ENCODE peak calls at places on chromosomes 3 and 15, in four cellular contexts. T is dorsolateral prefrontal cortex, V is prostate gland, E is heart right ventricle. G is an unnamed sample.

GRCh38 chr3:26460975-26461374 is 161.6 kb upstream of the LRRC3B start:
- DNase-seq in E (no peak), T (peak), V (no peak), G (no peak)

GRCh38 chr3:129184396-129184656 is 630 bp upstream of the CNBP start:
- DNase-seq in T (no peak), V (no peak), E (no peak), G (no peak)

GRCh38 chr3:157572559-157573270 is 69.5 kb upstream of the VEPH1 start:
- DNase-seq in E (no peak), V (peak), T (no peak), G (no peak)

GRCh38 chr15:69225355-69226027 is 65.1 kb downstream of the GLCE start:
- DNase-seq in V (no peak), E (no peak), T (no peak), G (no peak)

GRCh38 chr3:4827767-4828166 is 151.5 kb upstream of the BHLHE40 start:
- DNase-seq in E (no peak), V (no peak), T (no peak), G (no peak)

GRCh38 chr3:191051037-191051436 is 148.0 kb upstream of the OSTN start:
- DNase-seq in E (no peak), T (no peak), V (no peak), G (no peak)

GRCh38 chr15:45921376-45921775 is 286.5 kb downstream of the SQOR start:
- DNase-seq in T (no peak), V (peak), E (no peak), G (no peak)

GRCh38 chr15:31338318-31338878 is 11.8 kb downstream of the KLF13 start:
- DNase-seq in V (no peak), E (peak), T (no peak), G (peak)

GRCh38 chr15:98620020-98620419 is 28.3 kb upstream of the IGF1R start:
- DNase-seq in E (no peak), V (no peak), T (no peak), G (no peak)

GRCh38 chr3:49422379-49423248 is at the start of gene AMT:
- DNase-seq in V (no peak), E (peak), T (peak), G (peak)

GRCh38 chr3:23800731-23801130 is 5.0 kb upstream of the UBE2E1 start:
- DNase-seq in T (no peak), E (no peak), V (no peak), G (no peak)

GRCh38 chr3:132554437-132554836 is 42.6 kb upstream of the ACKR4 start:
- DNase-seq in E (no peak), T (no peak), V (no peak), G (peak)

GRCh38 chr3:147730311-147730710 is 321.1 kb downstream of the ZIC1 start:
- DNase-seq in V (no peak), T (no peak), E (no peak), G (no peak)

GRCh38 chr3:182941719-182942118 is 38.6 kb downstream of the DCUN1D1 start:
- DNase-seq in V (no peak), E (no peak), T (no peak), G (no peak)

GRCh38 chr3:38730281-38730680 is 80.8 kb upstream of the SCN5A start:
- DNase-seq in V (no peak), E (no peak), T (no peak), G (no peak)

GRCh38 chr15:90774731-90775521 is 57.8 kb downstream of the BLM start:
- DNase-seq in T (no peak), E (no peak), V (no peak), G (no peak)

GRCh38 chr15:33201376-33202189 is 7.1 kb upstream of the FMN1 start:
- DNase-seq in T (no peak), V (no peak), E (no peak), G (peak)

GRCh38 chr3:171334465-171334811 is 125.8 kb downstream of the TNIK start:
- DNase-seq in T (peak), E (peak), V (no peak), G (peak)

GRCh38 chr3:145133281-145133680 is 1027.7 kb downstream of the PLOD2 start:
- DNase-seq in T (no peak), V (no peak), E (no peak), G (no peak)

GRCh38 chr3:72144773-72145505 is 360.0 kb upstream of the PROK2 start:
- DNase-seq in V (no peak), E (peak), T (no peak), G (peak)

GRCh38 chr15:64010719-64011118 is 35.6 kb downstream of the DAPK2 start:
- DNase-seq in T (no peak), V (no peak), E (peak), G (no peak)

GRCh38 chr3:71150293-71150954 is 433.1 kb downstream of the FOXP1 start:
- DNase-seq in V (no peak), E (no peak), T (no peak), G (no peak)

GRCh38 chr3:123025642-123026521 is 1.7 kb downstream of the SEMA5B start:
- DNase-seq in T (peak), V (no peak), E (peak), G (no peak)

GRCh38 chr15:100234158-100235029 is 107.4 kb downstream of the ADAMTS17 start:
- DNase-seq in T (no peak), V (no peak), E (peak), G (no peak)

GRCh38 chr15:28265334-28266019 is 56.5 kb downstream of the HERC2 start:
- DNase-seq in E (no peak), T (no peak), V (no peak), G (no peak)

GRCh38 chr3:128994173-128994512 is 267 bp upstream of the CFAP92 start:
- DNase-seq in E (no peak), T (no peak), V (no peak), G (no peak)

GRCh38 chr3:174333640-174334039 is 525.5 kb upstream of the NAALADL2 start:
- DNase-seq in V (peak), E (no peak), T (no peak), G (no peak)

GRCh38 chr15:63110428-63111026 is 11.1 kb upstream of the LACTB start:
- DNase-seq in E (no peak), V (no peak), T (no peak), G (no peak)

GRCh38 chr15:96330450-96331140 is at the start of gene NR2F2:
- DNase-seq in E (peak), T (peak), V (peak), G (peak)

GRCh38 chr3:194730369-194730768 is 44.7 kb downstream of the FAM43A start:
- DNase-seq in V (peak), E (no peak), T (peak), G (no peak)

GRCh38 chr3:188948658-188949400 is 222.9 kb upstream of the TPRG1 start:
- DNase-seq in T (no peak), V (peak), E (no peak), G (no peak)

DNA sequence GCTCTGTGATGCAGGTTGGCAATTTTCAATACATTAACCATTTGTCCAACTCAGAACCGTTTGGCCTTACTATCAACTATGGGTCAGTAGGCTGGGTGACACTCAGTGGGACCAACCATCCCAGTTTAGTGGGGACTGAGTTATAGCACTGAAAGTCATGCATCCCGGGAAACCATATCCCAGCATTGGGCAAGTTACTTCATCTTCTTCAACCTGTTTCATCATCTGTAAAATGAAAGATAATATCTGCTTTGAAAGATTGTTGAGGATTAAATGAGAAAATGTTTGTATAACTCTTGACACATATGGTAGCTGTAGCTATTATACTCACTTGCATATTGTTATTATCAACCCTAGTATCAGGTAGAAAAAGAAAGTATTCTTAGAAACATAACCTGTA is 11.9 kb downstream of the RAB27A start:
- DNase-seq in V (no peak), E (no peak), T (no peak), G (no peak)
- H3K4me3 ChIP-seq in V (no peak), E (no peak), T (no peak), G (no peak)

DNA sequence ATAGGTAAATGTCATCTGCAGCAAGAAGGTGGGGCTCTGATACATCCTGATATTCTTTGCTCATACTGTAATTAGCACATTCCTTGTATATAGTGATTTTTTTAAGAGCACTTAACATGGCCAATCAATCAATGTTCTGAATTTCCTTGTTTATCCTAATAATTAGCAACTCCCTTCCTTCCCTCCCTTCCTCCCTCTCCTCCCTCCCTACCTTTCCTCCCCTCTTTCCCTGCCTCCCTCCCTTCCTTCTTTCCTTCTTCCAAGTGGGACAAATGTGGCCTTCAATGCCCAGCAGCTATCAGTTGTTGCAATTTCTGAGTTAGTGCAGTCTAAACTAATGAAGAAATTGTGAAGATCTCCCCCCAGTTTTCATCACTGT is 85.9 kb upstream of the LIMD1 start:
- DNase-seq in T (no peak), V (no peak), E (no peak), G (no peak)
- H3K27ac ChIP-seq in T (peak), V (no peak), E (peak), G (no peak)

GRCh38 chr15:40240619-40241304 is 1.9 kb downstream of the PAK6 start:
- DNase-seq in T (no peak), V (peak), E (no peak), G (no peak)

GRCh38 chr15:40239671-40240618 is 1.1 kb downstream of the PAK6 start:
- DNase-seq in T (peak), V (no peak), E (no peak), G (no peak)

GRCh38 chr15:40238481-40238926 is 359 bp upstream of the PAK6 start:
- DNase-seq in T (no peak), V (no peak), E (no peak), G (no peak)

GRCh38 chr15:40241305-40242215 is 2.7 kb downstream of the PAK6 start:
- DNase-seq in V (no peak), T (no peak), E (no peak), G (no peak)

GRCh38 chr15:40238927-40239591 is at the start of gene PAK6:
- DNase-seq in E (no peak), T (peak), V (peak), G (peak)
- H3K4me3 ChIP-seq in E (peak), T (peak), V (peak), G (no peak)

GRCh38 chr3:186283096-186283495 is 78.9 kb downstream of the DGKG start:
- DNase-seq in E (no peak), V (no peak), T (no peak), G (no peak)
- H3K27ac ChIP-seq in E (no peak), V (no peak), T (no peak), G (no peak)

GRCh38 chr15:75799190-75799589 is 44.1 kb upstream of the UBE2Q2 start:
- DNase-seq in T (no peak), V (no peak), E (no peak), G (no peak)

GRCh38 chr15:75796321-75796720 is 46.9 kb upstream of the UBE2Q2 start:
- DNase-seq in V (no peak), T (no peak), E (no peak), G (no peak)

DNA sequence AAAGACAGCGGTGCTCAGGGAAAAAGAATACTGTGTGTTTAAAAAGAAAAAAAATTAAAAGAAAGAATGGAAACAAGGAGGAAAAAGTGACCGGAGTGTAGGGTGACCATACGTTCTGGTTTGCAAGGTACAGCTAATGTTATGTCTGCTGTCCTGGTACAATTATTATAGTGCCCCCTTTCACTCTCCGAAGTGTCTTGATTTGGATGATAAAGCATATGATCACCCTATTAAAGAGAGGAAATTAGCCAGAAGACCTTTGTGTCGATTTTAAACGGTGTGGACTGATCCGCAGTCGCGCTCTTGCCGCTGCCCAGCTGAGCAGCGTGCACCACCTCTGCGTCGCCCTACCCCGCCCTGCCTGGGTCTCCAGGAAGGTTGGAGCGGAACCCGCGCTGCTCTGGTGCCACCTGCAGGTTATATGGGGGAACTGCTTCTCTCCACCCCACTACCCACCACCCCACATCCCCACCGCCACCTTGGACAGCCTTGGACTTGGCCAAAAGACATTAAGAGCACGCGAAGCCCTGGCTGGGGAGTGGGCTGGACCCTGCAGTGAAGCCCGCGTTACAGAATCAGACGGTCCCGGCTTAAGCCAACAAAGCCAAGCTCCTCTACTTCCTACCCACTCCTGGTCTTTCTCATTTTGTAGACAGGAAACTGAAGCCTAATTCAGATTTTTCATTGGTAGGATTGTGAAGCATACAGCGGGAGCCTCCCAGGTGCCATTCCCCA is 41.2 kb upstream of the UBE2Q2 start:
- DNase-seq in E (peak), T (peak), V (peak), G (peak)
- H3K4me3 ChIP-seq in E (peak), T (peak), V (no peak), G (no peak)

GRCh38 chr3:137204409-137204808 is 246.6 kb downstream of the IL20RB start:
- DNase-seq in T (no peak), E (no peak), V (no peak), G (no peak)

GRCh38 chr3:137201066-137201465 is 243.3 kb downstream of the IL20RB start:
- DNase-seq in V (no peak), T (no peak), E (no peak), G (no peak)

GRCh38 chr3:137205394-137206060 is 247.7 kb downstream of the IL20RB start:
- DNase-seq in E (no peak), T (no peak), V (no peak), G (no peak)

GRCh38 chr3:137199678-137200077 is 241.9 kb downstream of the IL20RB start:
- DNase-seq in E (no peak), V (no peak), T (no peak), G (no peak)

GRCh38 chr3:137202941-137203340 is 245.2 kb downstream of the IL20RB start:
- DNase-seq in E (no peak), V (no peak), T (no peak), G (peak)
- H3K27ac ChIP-seq in E (no peak), V (no peak), T (no peak), G (no peak)

DNA sequence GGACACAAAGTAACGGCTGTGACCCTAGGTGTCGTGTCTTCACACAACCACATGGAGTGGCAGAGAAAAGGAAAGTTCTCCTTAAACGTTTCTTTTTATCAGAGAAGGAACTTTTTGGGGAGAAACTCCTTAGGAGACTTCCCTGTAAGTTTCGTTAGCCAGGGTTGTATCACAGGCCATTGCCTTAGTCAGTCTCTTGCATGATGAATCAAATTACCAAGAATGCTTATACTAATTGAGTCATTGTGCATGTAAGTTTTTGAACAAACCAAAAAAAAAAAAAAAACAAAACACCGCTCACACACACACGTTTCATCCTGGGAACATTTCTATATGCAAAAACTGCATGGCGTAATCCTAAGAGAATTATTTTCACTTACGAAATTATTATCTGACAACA is 150.4 kb upstream of the SATB1 start:
- DNase-seq in V (no peak), T (no peak), E (no peak), G (no peak)
- H3K4me3 ChIP-seq in V (no peak), T (no peak), E (no peak), G (no peak)